ENCODE peak calls at places on chromosomes 5 and 9, in ten cellular contexts. P is hypothalamus; D is colonic mucosa; C is stimulated activated effector memory CD8-positive, alpha-beta T cell treated with anti-CD3 and anti-CD28 coated beads, Interleukin-12 subunit alpha, Interleukin-12 subunit beta, amount 100 ng/mL, for 72 hours; J is amygdala; A is heart left ventricle; R is naive thymus-derived CD8-positive, alpha-beta T cell; V is fibroblast of pulmonary artery; I is memory B cell; B is right lobe of liver. Z is an unnamed sample.

GRCh38 chr5:61482980-61483379 is 150.9 kb downstream of the ZSWIM6 start:
- DNase-seq in D (no peak), V (no peak), P (no peak), A (no peak), R (no peak), C (no peak), I (no peak), J (no peak), B (no peak), Z (no peak)

GRCh38 chr5:158245513-158245912 is 386.6 kb upstream of the CLINT1 start:
- DNase-seq in D (no peak), J (no peak), C (no peak), I (no peak), A (no peak), V (no peak), B (no peak), P (no peak), R (no peak), Z (no peak)

GRCh38 chr5:125277494-125278154 is 531.2 kb upstream of the ZNF608 start:
- DNase-seq in D (no peak), V (peak), C (no peak), J (no peak), A (no peak), B (no peak), I (no peak), R (no peak), P (no peak), Z (peak)

GRCh38 chr9:12930906-12931305 is 156.1 kb downstream of the LURAP1L start:
- DNase-seq in A (no peak), V (no peak), D (no peak), J (no peak), B (no peak), I (no peak), C (no peak), P (no peak), R (no peak), Z (no peak)

GRCh38 chr9:89955626-89956025 is 350.8 kb downstream of the GADD45G start:
- DNase-seq in R (no peak), D (no peak), B (no peak), J (no peak), V (no peak), A (no peak), C (no peak), I (no peak), P (no peak), Z (no peak)

GRCh38 chr5:169280286-169280685 is 20.7 kb downstream of the SLIT3 start:
- DNase-seq in J (peak), C (no peak), A (no peak), R (no peak), B (no peak), I (no peak), V (no peak), P (no peak), D (no peak), Z (no peak)

GRCh38 chr9:99134893-99135341 is 30.0 kb downstream of the TGFBR1 start:
- DNase-seq in P (no peak), D (no peak), B (no peak), J (no peak), I (no peak), A (no peak), C (no peak), R (peak), V (peak), Z (no peak)

GRCh38 chr9:79236466-79236865 is 335.3 kb upstream of the TLE4 start:
- DNase-seq in P (no peak), C (no peak), A (no peak), R (no peak), V (no peak), D (no peak), I (no peak), B (no peak), J (no peak), Z (no peak)

GRCh38 chr5:137734962-137735530 is 843 bp downstream of the KLHL3 start:
- DNase-seq in A (peak), D (peak), P (no peak), B (peak), I (no peak), C (no peak), V (peak), R (peak), J (peak), Z (peak)